ENCODE peak calls at places on chromosomes 13 and 19, in ten cellular contexts. A, Z, F, U, I, W, S, Y, X and E are unnamed samples.

GRCh38 chr19:1247747-1248453 is 483 bp upstream of the MIDN start:
- DNase-seq in A (peak; percentile 87), Z (peak; percentile 69), F (peak; percentile 65), U (no peak), I (no peak), W (peak; percentile 73), S (no peak), Y (peak; percentile 75), X (peak; percentile 87), E (peak; percentile 90)

GRCh38 chr13:80038371-80038770 is 302.6 kb downstream of the SPRY2 start:
- DNase-seq in A (no peak), Z (no peak), F (no peak), U (no peak), I (no peak), W (no peak), S (no peak), Y (no peak), X (no peak), E (no peak)

GRCh38 chr19:6211632-6212402 is 68.0 kb downstream of the MLLT1 start:
- DNase-seq in A (no peak), Z (no peak), F (no peak), U (peak; percentile 82), I (no peak), W (no peak), S (no peak), Y (no peak), X (no peak), E (peak; percentile 59)

GRCh38 chr19:6551091-6551490 is 20.3 kb downstream of the TNFSF9 start:
- DNase-seq in A (no peak), Z (no peak), F (no peak), U (no peak), I (no peak), W (no peak), S (no peak), Y (no peak), X (no peak), E (no peak)

GRCh38 chr19:33167438-33167837 is 26.7 kb upstream of the LRP3 start:
- DNase-seq in A (no peak), Z (no peak), F (no peak), U (no peak), I (no peak), W (no peak), S (no peak), Y (no peak), X (no peak), E (no peak)

GRCh38 chr19:4061178-4061682 is 5.5 kb downstream of the ZBTB7A start:
- DNase-seq in A (peak; percentile 80), Z (no peak), F (peak; percentile 61), U (no peak), I (no peak), W (peak; percentile 93), S (peak; percentile 68), Y (peak; percentile 58), X (no peak), E (peak; percentile 94)

GRCh38 chr19:11580665-11581418 is 3.4 kb upstream of the ACP5 start:
- DNase-seq in A (no peak), Z (no peak), F (no peak), U (no peak), I (no peak), W (peak; percentile 46), S (no peak), Y (no peak), X (no peak), E (no peak)

GRCh38 chr13:59531571-59532091 is 632.1 kb downstream of the DIAPH3 start:
- DNase-seq in A (peak; percentile 87), Z (peak; percentile 30), F (peak; percentile 45), U (peak; percentile 91), I (no peak), W (peak; percentile 67), S (peak; percentile 32), Y (no peak), X (peak; percentile 87), E (peak; percentile 70)

DNA sequence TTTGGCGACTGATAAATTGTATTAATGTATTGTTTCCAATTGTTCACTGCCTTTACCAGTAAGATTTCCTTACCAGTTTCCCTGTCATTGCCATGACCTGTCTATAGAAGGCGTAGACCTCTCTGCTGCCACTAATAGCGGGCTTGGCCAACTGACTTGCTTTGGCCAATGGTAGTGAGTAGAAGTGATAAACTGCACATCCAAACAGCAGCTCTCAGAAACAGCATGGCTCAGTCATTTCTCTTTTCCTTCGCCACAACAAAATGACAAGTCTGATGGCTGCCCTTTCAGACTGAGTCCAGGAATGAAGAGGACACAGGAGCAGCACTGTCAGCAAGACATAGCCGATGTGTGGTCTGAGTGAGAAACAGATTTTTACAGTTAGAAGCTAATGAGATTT is 42.2 kb upstream of the TM9SF2 start:
- DNase-seq in A (no peak), Z (no peak), F (no peak), U (no peak), I (no peak), W (no peak), S (no peak), Y (no peak), X (no peak), E (no peak)
- TF ChIP-seq CTCF in A (no peak), Z (no peak), F (no peak), U (no peak), I (no peak), W (no peak), S (no peak), Y (no peak), X (peak; percentile 25), E (no peak)

GRCh38 chr13:77430377-77430951 is 103.6 kb upstream of the MYCBP2 start:
- DNase-seq in A (no peak), Z (no peak), F (no peak), U (no peak), I (no peak), W (no peak), S (no peak), Y (no peak), X (no peak), E (no peak)

GRCh38 chr13:77431449-77431848 is 104.1 kb upstream of the SCEL start:
- DNase-seq in A (no peak), Z (no peak), F (no peak), U (no peak), I (no peak), W (no peak), S (no peak), Y (no peak), X (no peak), E (no peak)

GRCh38 chr13:77434289-77434688 is 101.2 kb upstream of the SCEL start:
- DNase-seq in A (no peak), Z (no peak), F (no peak), U (no peak), I (no peak), W (no peak), S (no peak), Y (no peak), X (no peak), E (no peak)

GRCh38 chr13:77425705-77426104 is 98.8 kb upstream of the MYCBP2 start:
- DNase-seq in A (no peak), Z (no peak), F (no peak), U (no peak), I (no peak), W (no peak), S (no peak), Y (no peak), X (no peak), E (no peak)

DNA sequence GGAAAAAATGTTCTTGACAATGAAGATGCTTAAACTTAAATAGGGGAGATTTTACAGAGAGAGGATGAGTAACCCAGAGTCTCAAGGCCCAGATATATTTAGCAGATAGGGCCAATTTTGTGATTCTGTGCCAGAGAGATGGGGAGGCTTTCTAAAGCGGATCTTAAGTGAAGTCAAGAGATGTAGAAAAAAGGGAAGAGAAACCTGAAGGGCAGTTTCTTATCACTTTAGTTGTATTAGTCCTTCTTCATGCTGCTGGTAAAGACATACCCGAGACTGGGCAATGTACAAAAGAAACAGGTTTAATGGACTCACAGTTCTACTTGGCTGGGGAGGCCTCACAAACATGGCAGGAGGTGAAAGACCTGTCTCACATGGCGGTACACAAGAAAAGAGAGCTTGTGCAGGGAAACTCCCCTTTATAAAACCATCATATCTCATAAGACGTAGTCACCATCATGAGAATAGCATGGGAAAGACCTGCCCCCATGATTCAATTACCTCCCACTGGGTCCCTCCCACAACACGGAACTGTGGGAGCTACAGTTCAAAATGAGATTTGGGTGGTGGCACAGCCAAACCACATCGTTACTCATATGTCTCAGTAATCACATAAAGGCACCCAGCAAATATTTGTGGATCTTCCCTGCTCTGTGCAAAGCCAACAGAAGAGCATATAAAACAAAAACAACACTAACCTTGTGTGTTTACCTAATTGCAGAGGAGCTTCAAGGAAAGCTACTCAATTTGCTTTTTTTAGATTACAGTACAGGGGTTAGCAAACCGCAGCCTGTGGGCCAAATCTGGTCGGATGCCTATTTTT is 102.6 kb upstream of the MYCBP2 start:
- DNase-seq in A (no peak), Z (no peak), F (peak; percentile 64), U (no peak), I (no peak), W (no peak), S (no peak), Y (no peak), X (no peak), E (no peak)
- TF ChIP-seq CTCF in A (no peak), Z (no peak), F (no peak), U (no peak), I (no peak), W (no peak), S (no peak), Y (no peak), X (no peak), E (no peak)

GRCh38 chr13:26382843-26383242 is 128.9 kb downstream of the CDK8 start:
- DNase-seq in A (no peak), Z (no peak), F (no peak), U (no peak), I (no peak), W (no peak), S (no peak), Y (no peak), X (no peak), E (no peak)

GRCh38 chr13:26377038-26377437 is 123.1 kb downstream of the CDK8 start:
- DNase-seq in A (no peak), Z (peak; percentile 69), F (peak; percentile 28), U (no peak), I (no peak), W (no peak), S (peak; percentile 3), Y (no peak), X (peak; percentile 81), E (no peak)

GRCh38 chr13:26380930-26381329 is 127.0 kb downstream of the CDK8 start:
- DNase-seq in A (no peak), Z (no peak), F (no peak), U (no peak), I (no peak), W (no peak), S (no peak), Y (no peak), X (no peak), E (no peak)

GRCh38 chr13:26378116-26378515 is 124.2 kb downstream of the CDK8 start:
- DNase-seq in A (no peak), Z (no peak), F (no peak), U (no peak), I (no peak), W (no peak), S (no peak), Y (no peak), X (no peak), E (no peak)

DNA sequence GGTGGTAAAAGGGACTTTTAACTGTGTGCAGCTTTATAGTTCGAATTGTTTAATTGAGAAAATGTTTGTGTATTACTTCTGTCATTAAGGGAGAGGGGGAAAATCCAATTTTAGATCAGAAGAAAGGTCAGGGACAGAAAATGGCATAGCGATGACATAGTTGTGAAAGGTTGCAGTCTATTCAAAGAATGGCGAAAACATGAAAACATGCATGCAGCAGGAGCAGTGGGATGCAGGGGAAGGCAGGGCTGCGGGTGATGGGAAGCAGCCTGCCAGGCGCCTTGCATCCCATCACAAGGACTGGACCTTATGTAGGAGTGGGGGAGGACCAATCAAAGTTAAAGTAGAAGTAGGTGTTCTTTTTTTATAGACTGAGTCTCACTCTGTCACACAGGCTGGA is 125.9 kb downstream of the CDK8 start:
- DNase-seq in A (no peak), Z (no peak), F (no peak), U (no peak), I (no peak), W (no peak), S (no peak), Y (no peak), X (no peak), E (no peak)
- TF ChIP-seq CTCF in A (no peak), Z (no peak), F (no peak), U (no peak), I (no peak), W (no peak), S (no peak), Y (no peak), X (no peak), E (no peak)

GRCh38 chr13:31797154-31797775 is 57.9 kb downstream of the RXFP2 start:
- DNase-seq in A (no peak), Z (peak; percentile 36), F (peak; percentile 75), U (no peak), I (no peak), W (no peak), S (peak; percentile 36), Y (no peak), X (no peak), E (no peak)
- TF ChIP-seq CTCF in A (peak; percentile 54), Z (peak; percentile 56), F (peak; percentile 52), U (peak; percentile 68), I (peak; percentile 23), W (no peak), S (peak; percentile 46), Y (peak; percentile 64), X (peak; percentile 68), E (peak; percentile 42)